ENCODE peak calls at places on chromosomes 11 and 22, in five cellular contexts. W is activated naive CD4-positive, alpha-beta T cell treated with anti-CD3 and anti-CD28 coated beads, Interleukin-2, amount 50 U/mL, for 72 hours; K is Calu3; P is activated CD4-positive, alpha-beta T cell treated with anti-CD3 and anti-CD28 coated beads, Interleukin-2, amount 50 U/mL, for 4 hours; G is uterus. H is an unnamed sample.

GRCh38 chr11:104319396-104319795 is 155.4 kb upstream of the PDGFD start:
- DNase-seq in W (no peak), K (no peak), P (no peak), G (no peak), H (no peak)

GRCh38 chr22:36147196-36147788 is 13.3 kb downstream of the APOL3 start:
- DNase-seq in W (no peak), K (no peak), P (no peak), G (no peak), H (no peak)

GRCh38 chr11:73271936-73272679 is at the start of gene P2RY6:
- DNase-seq in W (peak), K (no peak), P (no peak), G (peak), H (peak)

GRCh38 chr22:19631899-19632670 is 82.2 kb upstream of the SEPTIN5 start:
- DNase-seq in W (no peak), K (peak), P (no peak), G (no peak), H (peak)

GRCh38 chr11:12159351-12160099 is 49.1 kb downstream of the MICAL2 start:
- DNase-seq in W (no peak), K (no peak), P (no peak), G (peak), H (no peak)

GRCh38 chr22:23834830-23835772 is 3.7 kb downstream of the DERL3 start:
- DNase-seq in W (peak), K (no peak), P (no peak), G (peak), H (no peak)

GRCh38 chr11:119340335-119341221 is at the start of gene C1QTNF5:
- DNase-seq in W (no peak), K (no peak), P (no peak), G (peak), H (no peak)

GRCh38 chr11:118689852-118690552 is 10.6 kb upstream of the TREH start:
- DNase-seq in W (peak), K (peak), P (peak), G (peak), H (peak)

GRCh38 chr11:119602745-119603373 is 126.1 kb downstream of the NECTIN1 start:
- DNase-seq in W (no peak), K (no peak), P (no peak), G (no peak), H (no peak)

GRCh38 chr11:65043881-65044501 is 3.0 kb downstream of the SAC3D1 start:
- DNase-seq in W (no peak), K (no peak), P (no peak), G (no peak), H (no peak)

GRCh38 chr22:44453441-44454112 is 44.5 kb downstream of the RTL6 start:
- DNase-seq in W (peak), K (no peak), P (no peak), G (no peak), H (no peak)

GRCh38 chr11:118061401-118062125 is 15.3 kb upstream of the TMPRSS4 start:
- DNase-seq in W (peak), K (no peak), P (no peak), G (no peak), H (no peak)

GRCh38 chr22:26835929-26836528 is 178.6 kb downstream of the MIAT start:
- DNase-seq in W (no peak), K (peak), P (peak), G (peak), H (peak)

GRCh38 chr11:6201486-6201885 is 2.5 kb downstream of the OR52W1 start:
- DNase-seq in W (no peak), K (no peak), P (no peak), G (no peak), H (no peak)

GRCh38 chr11:129965248-129965647 is 37.4 kb downstream of the PRDM10 start:
- DNase-seq in W (no peak), K (no peak), P (no peak), G (no peak), H (no peak)

GRCh38 chr22:27804016-27804415 is 2.5 kb upstream of the MN1 start:
- DNase-seq in W (no peak), K (no peak), P (no peak), G (peak), H (no peak)

GRCh38 chr11:65522640-65523322 is 2.1 kb upstream of the SCYL1 start:
- DNase-seq in W (no peak), K (no peak), P (peak), G (no peak), H (no peak)

GRCh38 chr11:126332221-126332711 is 23.2 kb upstream of the ST3GAL4 start:
- DNase-seq in W (no peak), K (no peak), P (no peak), G (peak), H (no peak)

GRCh38 chr11:9875402-9875801 is 211.5 kb downstream of the SWAP70 start:
- DNase-seq in W (no peak), K (no peak), P (no peak), G (no peak), H (no peak)

GRCh38 chr22:43483669-43484068 is 71.9 kb downstream of the MPPED1 start:
- DNase-seq in W (no peak), K (no peak), P (no peak), G (no peak), H (no peak)